ENCODE peak calls at places on chromosomes 5 and 9, in seven cellular contexts. S is GM12865, H is cardiac muscle cell, D is SW 1271, F is HTR-8/SVneo, W is AG09319, P is NCI-H1092. N is an unnamed sample.

GRCh38 chr5:60209146-60209840 is 315.8 kb upstream of the PDE4D start:
- DNase-seq in P (no peak), S (no peak), F (no peak), W (no peak), D (no peak), H (peak), N (no peak)

GRCh38 chr9:131672451-131672850 is 67.4 kb downstream of the RAPGEF1 start:
- DNase-seq in P (no peak), H (no peak), S (no peak), F (no peak), W (no peak), D (no peak), N (no peak)

GRCh38 chr5:140324834-140325195 is 21.6 kb downstream of the HBEGF start:
- DNase-seq in W (no peak), S (no peak), D (no peak), H (peak), F (no peak), P (no peak), N (no peak)

GRCh38 chr5:19986036-19986619 is 1.9 kb downstream of the CDH18 start:
- DNase-seq in W (no peak), P (no peak), F (no peak), H (peak), D (no peak), S (no peak), N (no peak)

GRCh38 chr9:86977205-86977835 is 30.0 kb upstream of the GAS1 start:
- DNase-seq in F (no peak), W (no peak), H (peak), P (no peak), D (no peak), S (no peak), N (peak)

GRCh38 chr5:77650686-77651085 is 12.2 kb upstream of the OTP start:
- DNase-seq in W (no peak), D (no peak), H (no peak), S (no peak), F (no peak), P (no peak), N (no peak)

GRCh38 chr9:134165357-134166315 is 1.3 kb upstream of the RNU6ATAC start:
- DNase-seq in S (peak), W (no peak), H (peak), D (no peak), P (no peak), F (no peak), N (no peak)

GRCh38 chr9:91073811-91074771 is 272.5 kb downstream of the SYK start:
- DNase-seq in P (no peak), H (no peak), F (no peak), W (no peak), S (no peak), D (no peak), N (no peak)

GRCh38 chr5:5416733-5417132 is 5.7 kb upstream of the ICE1 start:
- DNase-seq in W (no peak), F (no peak), D (no peak), S (no peak), P (no peak), H (no peak), N (no peak)

GRCh38 chr5:134794136-134794535 is 35.6 kb downstream of the DDX46 start:
- DNase-seq in S (no peak), F (no peak), P (no peak), H (peak), W (no peak), D (no peak), N (no peak)

GRCh38 chr5:43973318-43973717 is 370.3 kb downstream of the NNT start:
- DNase-seq in P (no peak), W (no peak), F (no peak), H (no peak), D (no peak), S (no peak), N (no peak)

GRCh38 chr9:106077731-106078130 is 383.4 kb downstream of the TMEM38B start:
- DNase-seq in S (no peak), P (no peak), D (no peak), F (no peak), H (no peak), W (no peak), N (no peak)

GRCh38 chr9:108113579-108113978 is 624.0 kb upstream of the KLF4 start:
- DNase-seq in D (no peak), S (no peak), W (no peak), H (no peak), P (no peak), F (no peak), N (no peak)

GRCh38 chr9:68433629-68434028 is 77.2 kb downstream of the PGM5 start:
- DNase-seq in H (no peak), W (no peak), S (no peak), D (no peak), F (no peak), P (no peak), N (no peak)

GRCh38 chr9:132162764-132163456 is 1.1 kb downstream of the NTNG2 start:
- DNase-seq in P (no peak), W (no peak), F (no peak), H (no peak), S (no peak), D (no peak), N (no peak)

GRCh38 chr9:82565188-82565966 is 497.6 kb downstream of the RASEF start:
- DNase-seq in H (no peak), F (no peak), W (no peak), D (no peak), P (no peak), S (no peak), N (no peak)

GRCh38 chr9:124381073-124381945 is 33.9 kb downstream of the PSMB7 start:
- DNase-seq in H (peak), S (no peak), W (no peak), D (no peak), P (no peak), F (no peak), N (no peak)

GRCh38 chr9:69919461-69920061 is 98.9 kb downstream of the CFAP95 start:
- DNase-seq in S (peak), H (peak), W (peak), P (peak), F (peak), D (peak), N (no peak)

GRCh38 chr5:166961938-166962337 is 1329.5 kb upstream of the WWC1 start:
- DNase-seq in F (no peak), D (no peak), W (no peak), H (peak), S (no peak), P (no peak), N (no peak)

GRCh38 chr9:73565833-73566465 is 414.3 kb downstream of the ANXA1 start:
- DNase-seq in W (no peak), F (no peak), D (peak), P (peak), S (peak), H (peak), N (no peak)

GRCh38 chr5:103657301-103657700 is 94.7 kb upstream of the NUDT12 start:
- DNase-seq in P (no peak), F (no peak), W (no peak), S (no peak), H (no peak), D (no peak), N (no peak)

GRCh38 chr9:94150279-94150828 is 66.1 kb downstream of the PTPDC1 start:
- DNase-seq in D (no peak), H (no peak), P (no peak), W (no peak), S (no peak), F (no peak), N (no peak)

GRCh38 chr5:134145779-134146581 is 30.8 kb downstream of the SKP1 start:
- DNase-seq in D (peak), H (peak), W (no peak), F (peak), S (peak), P (peak), N (peak)

GRCh38 chr5:131589510-131590348 is 45.3 kb downstream of the RAPGEF6 start:
- DNase-seq in P (peak), S (peak), W (peak), F (peak), D (peak), H (peak), N (no peak)

GRCh38 chr9:108551030-108551964 is 304.5 kb downstream of the ACTL7B start:
- DNase-seq in H (peak), D (peak), P (no peak), F (peak), S (no peak), W (peak), N (peak)

GRCh38 chr5:88140396-88140862 is 128.2 kb downstream of the TMEM161B start:
- DNase-seq in F (no peak), S (no peak), P (no peak), H (no peak), W (no peak), D (no peak), N (no peak)

GRCh38 chr5:137462816-137463520 is 36.2 kb downstream of the SPOCK1 start:
- DNase-seq in F (no peak), H (no peak), P (no peak), S (no peak), D (no peak), W (no peak), N (no peak)

GRCh38 chr5:137303509-137303908 is 195.6 kb downstream of the SPOCK1 start:
- DNase-seq in W (no peak), S (no peak), H (no peak), P (peak), F (no peak), D (no peak), N (no peak)

GRCh38 chr9:101739311-101739710 is 864 bp upstream of the GRIN3A start:
- DNase-seq in P (no peak), H (no peak), S (no peak), W (no peak), F (no peak), D (no peak), N (no peak)

N was measured in GM04503.